ENCODE peak calls at places on chromosomes 11 and 22, in ten cellular contexts. U, X, B, C, P, E, V, O, N and S are unnamed samples.

GRCh38 chr11:62238151-62238550 is 3.9 kb upstream of the SCGB1D2 start:
- DNase-seq in B (no peak), O (no peak), U (no peak), P (no peak), V (no peak), E (no peak), N (no peak), X (no peak), C (no peak), S (no peak)

GRCh38 chr11:6992457-6993431 is 27.4 kb downstream of the ZNF214 start:
- DNase-seq in U (no peak), C (peak; percentile 94), V (no peak), P (no peak), O (peak; percentile 97), X (no peak), N (no peak), B (no peak), E (no peak), S (peak; percentile 91)

GRCh38 chr11:120330045-120330444 is 4.9 kb downstream of the TLCD5 start:
- DNase-seq in N (no peak), U (no peak), X (no peak), O (no peak), B (no peak), P (no peak), V (no peak), E (no peak), C (no peak), S (no peak)

GRCh38 chr22:31861226-31861840 is 83.0 kb upstream of the YWHAH start:
- DNase-seq in C (no peak), V (no peak), N (no peak), U (no peak), P (no peak), B (no peak), O (peak; percentile 5), E (no peak), X (no peak), S (no peak)

GRCh38 chr22:43743131-43743530 is 69.0 kb downstream of the EFCAB6 start:
- DNase-seq in E (no peak), O (no peak), U (no peak), C (no peak), N (no peak), P (no peak), X (no peak), B (peak; percentile 56), V (no peak), S (peak; percentile 15)

GRCh38 chr11:131749100-131749499 is 378.7 kb downstream of the NTM start:
- DNase-seq in B (no peak), N (no peak), X (no peak), U (no peak), E (no peak), C (no peak), P (no peak), V (peak; percentile 54), O (peak; percentile 76), S (no peak)

GRCh38 chr22:24426436-24426835 is 963 bp upstream of the ADORA2A start:
- DNase-seq in U (no peak), N (no peak), V (no peak), O (no peak), B (no peak), C (no peak), P (no peak), X (no peak), E (no peak), S (no peak)

GRCh38 chr11:122804161-122804560 is 34.1 kb upstream of the CRTAM start:
- DNase-seq in U (no peak), P (no peak), X (no peak), V (no peak), C (no peak), O (peak; percentile 66), N (no peak), E (no peak), B (peak; percentile 89), S (no peak)

GRCh38 chr11:1760351-1761109 is 3.2 kb downstream of the CTSD start:
- DNase-seq in E (no peak), P (no peak), U (no peak), N (no peak), X (peak; percentile 81), V (no peak), B (no peak), O (peak; percentile 67), C (no peak), S (peak; percentile 95)

GRCh38 chr11:10930224-10930960 is 72.5 kb upstream of the ZBED5 start:
- DNase-seq in P (no peak), N (peak; percentile 7), V (peak; percentile 82), B (peak; percentile 52), U (no peak), O (no peak), C (no peak), E (no peak), X (peak; percentile 29), S (no peak)

GRCh38 chr11:108128772-108129171 is 7.4 kb downstream of the ACAT1 start:
- DNase-seq in N (no peak), V (no peak), E (no peak), O (no peak), X (no peak), C (no peak), P (no peak), B (no peak), U (no peak), S (no peak)

GRCh38 chr11:126725043-126725442 is 275.5 kb downstream of the KIRREL3 start:
- DNase-seq in B (no peak), E (no peak), P (no peak), U (no peak), C (no peak), N (no peak), O (no peak), V (no peak), X (no peak), S (no peak)

GRCh38 chr11:78798567-78799170 is 224.0 kb upstream of the NARS2 start:
- DNase-seq in P (no peak), B (peak; percentile 79), U (peak; percentile 58), X (peak; percentile 79), N (no peak), V (peak; percentile 69), O (no peak), C (no peak), E (no peak), S (peak; percentile 57)

GRCh38 chr22:29630180-29630498 is 26.7 kb downstream of the NF2 start:
- DNase-seq in O (no peak), U (no peak), N (no peak), C (no peak), B (no peak), X (no peak), V (no peak), E (no peak), P (no peak), S (no peak)

GRCh38 chr11:68579455-68579854 is 104.9 kb upstream of the GAL start:
- DNase-seq in U (no peak), B (no peak), N (no peak), O (no peak), P (no peak), X (no peak), V (no peak), C (no peak), E (no peak), S (no peak)

GRCh38 chr11:110026823-110027626 is 66.2 kb upstream of the ZC3H12C start:
- DNase-seq in C (no peak), U (no peak), V (no peak), X (no peak), P (no peak), N (no peak), E (no peak), O (no peak), B (no peak), S (no peak)

GRCh38 chr11:9139628-9140357 is 48.4 kb upstream of the SCUBE2 start:
- DNase-seq in O (no peak), N (no peak), V (no peak), U (no peak), B (no peak), X (no peak), E (no peak), C (no peak), P (no peak), S (no peak)

GRCh38 chr11:1299621-1300020 is 9.8 kb downstream of the TOLLIP start:
- DNase-seq in E (no peak), B (no peak), X (no peak), C (no peak), V (no peak), N (no peak), P (no peak), U (peak; percentile 9), O (no peak), S (no peak)

GRCh38 chr22:39679652-39680051 is 109.1 kb downstream of the CACNA1I start:
- DNase-seq in N (no peak), B (no peak), U (no peak), V (no peak), C (no peak), O (no peak), X (no peak), P (no peak), E (no peak), S (no peak)

GRCh38 chr11:12285106-12285505 is 92.3 kb upstream of the PARVA start:
- DNase-seq in C (peak; percentile 89), O (peak; percentile 96), N (no peak), U (no peak), P (no peak), V (no peak), X (no peak), B (no peak), E (no peak), S (peak; percentile 90)

GRCh38 chr11:808427-809286 is 1.1 kb upstream of the RPLP2 start:
- DNase-seq in X (no peak), P (no peak), V (no peak), O (peak; percentile 69), U (no peak), N (no peak), B (no peak), C (no peak), E (no peak), S (no peak)

GRCh38 chr11:117096140-117096972 is 1.9 kb downstream of the SIK3 start:
- DNase-seq in C (no peak), O (peak; percentile 11), P (no peak), N (no peak), U (no peak), X (peak; percentile 67), B (peak; percentile 90), E (no peak), V (no peak), S (no peak)

GRCh38 chr11:8219257-8220021 is 44.2 kb downstream of the LMO1 start:
- DNase-seq in U (peak; percentile 23), V (peak; percentile 59), X (peak; percentile 36), E (no peak), N (no peak), C (peak; percentile 15), B (peak; percentile 87), O (peak; percentile 37), P (no peak), S (peak; percentile 74)

GRCh38 chr11:14341968-14342367 is 17.0 kb downstream of the RRAS2 start:
- DNase-seq in N (no peak), U (no peak), B (peak; percentile 39), O (no peak), X (no peak), P (no peak), E (no peak), C (no peak), V (no peak), S (no peak)

GRCh38 chr11:69218946-69219720 is 63.4 kb downstream of the SMIM38 start:
- DNase-seq in C (no peak), V (no peak), N (no peak), P (no peak), E (no peak), U (peak; percentile 0), O (no peak), X (no peak), B (no peak), S (no peak)

GRCh38 chr11:18495703-18496102 is 31.0 kb downstream of the TSG101 start:
- DNase-seq in C (no peak), N (no peak), V (no peak), B (no peak), P (no peak), U (no peak), O (no peak), X (no peak), E (no peak), S (no peak)

GRCh38 chr11:83285131-83285770 is 916 bp downstream of the CCDC90B start:
- DNase-seq in B (no peak), E (no peak), P (no peak), X (no peak), N (no peak), U (no peak), V (no peak), C (no peak), O (no peak), S (no peak)

GRCh38 chr11:2390871-2391662 is 9.5 kb upstream of the TSSC4 start:
- DNase-seq in B (peak; percentile 90), E (no peak), X (no peak), O (peak; percentile 61), P (no peak), V (peak; percentile 79), N (no peak), C (peak; percentile 42), U (no peak), S (no peak)